ENCODE peak calls at places on chromosomes 11 and 22, in nine cellular contexts. V is kidney, O is psoas muscle, U is RWPE1, E is cardiac fibroblast, G is progenitor cell of endocrine pancreas, I is foreskin fibroblast, Y is A673, K is RWPE2. Z is an unnamed sample.
A peak's percentile ranks its signal among the peaks of the same experiment; 100 is the strongest.

GRCh38 chr11:123063396-123064267 is 1.7 kb upstream of the HSPA8 start:
- DNase-seq in E (peak; percentile 84), I (peak; percentile 75), V (no peak), G (no peak), O (peak; percentile 66), Y (peak; percentile 79), U (no peak), K (no peak), Z (no peak)

GRCh38 chr11:38814670-38815069 is 2216.6 kb upstream of the RAG2 start:
- DNase-seq in U (peak; percentile 76), Y (peak; percentile 86), V (no peak), I (no peak), K (no peak), O (no peak), G (no peak), E (peak; percentile 71), Z (no peak)

GRCh38 chr11:66967670-66968425 is 7.3 kb upstream of the C11orf86 start:
- DNase-seq in I (peak; percentile 96), Y (peak; percentile 60), G (no peak), O (no peak), E (peak; percentile 94), V (no peak), K (peak; percentile 78), U (peak; percentile 66), Z (no peak)

GRCh38 chr11:83272627-83273026 is 13.5 kb downstream of the CCDC90B start:
- DNase-seq in V (no peak), K (no peak), O (no peak), Y (no peak), G (no peak), I (peak; percentile 70), U (no peak), E (peak; percentile 75), Z (no peak)

GRCh38 chr22:19019679-19020032 is 83.6 kb upstream of the PRODH start:
- DNase-seq in O (no peak), I (no peak), K (no peak), E (no peak), U (no peak), V (peak; percentile 39), Y (no peak), G (no peak), Z (no peak)

GRCh38 chr11:123601136-123601535 is 53.3 kb downstream of the SCN3B start:
- DNase-seq in E (peak; percentile 61), O (no peak), K (no peak), I (peak; percentile 73), U (no peak), G (no peak), Y (peak; percentile 32), V (no peak), Z (no peak)

GRCh38 chr22:36470162-36470993 is 11.1 kb downstream of the TXN2 start:
- DNase-seq in V (peak; percentile 91), K (no peak), U (peak; percentile 46), G (peak; percentile 69), Y (peak; percentile 89), O (peak; percentile 89), I (peak; percentile 94), E (peak; percentile 92), Z (peak; percentile 86)

GRCh38 chr22:22802346-22802970 is 85.2 kb upstream of the IGLL5 start:
- DNase-seq in K (no peak), E (peak; percentile 3), U (no peak), I (no peak), G (no peak), V (no peak), O (no peak), Y (peak; percentile 19), Z (no peak)

GRCh38 chr11:72568861-72569260 is 105.4 kb downstream of the PDE2A start:
- DNase-seq in V (no peak), I (peak; percentile 75), E (peak; percentile 41), G (no peak), U (no peak), O (no peak), K (no peak), Y (no peak), Z (no peak)

GRCh38 chr11:4071828-4072421 is 22.7 kb upstream of the RRM1 start:
- DNase-seq in E (no peak), I (no peak), O (no peak), Y (no peak), G (no peak), K (no peak), U (no peak), V (no peak), Z (no peak)

GRCh38 chr11:98455500-98456186 is 565.1 kb upstream of the CNTN5 start:
- DNase-seq in U (no peak), G (no peak), V (no peak), Y (no peak), E (no peak), O (no peak), K (no peak), I (no peak), Z (no peak)
- TF ChIP-seq CTCF in U (no peak), G (peak; percentile 20), V (peak; percentile 4), Y (peak; percentile 14), E (no peak), O (no peak), K (no peak), I (no peak), Z (no peak)

GRCh38 chr22:37476389-37477329 is 9.5 kb downstream of the MFNG start:
- DNase-seq in E (no peak), O (no peak), K (no peak), Y (no peak), V (no peak), I (no peak), G (no peak), U (no peak), Z (no peak)
- TF ChIP-seq CTCF in E (no peak), O (no peak), K (no peak), Y (no peak), V (no peak), I (no peak), G (no peak), U (no peak), Z (no peak)

GRCh38 chr11:8531982-8532381 is 62.0 kb downstream of the STK33 start:
- DNase-seq in E (no peak), O (no peak), U (no peak), Y (no peak), K (no peak), V (no peak), G (no peak), I (no peak), Z (no peak)

GRCh38 chr11:8532475-8532874 is 61.6 kb downstream of the STK33 start:
- DNase-seq in G (no peak), I (no peak), E (no peak), K (no peak), Y (no peak), V (no peak), U (no peak), O (no peak), Z (no peak)

GRCh38 chr11:8531312-8531711 is 62.7 kb downstream of the STK33 start:
- DNase-seq in U (no peak), V (no peak), I (peak; percentile 3), O (no peak), K (no peak), G (no peak), E (no peak), Y (peak; percentile 43), Z (no peak)

GRCh38 chr11:8527939-8528338 is 66.1 kb downstream of the STK33 start:
- DNase-seq in Y (no peak), V (no peak), U (no peak), I (no peak), E (no peak), O (no peak), G (no peak), K (no peak), Z (no peak)

GRCh38 chr11:8533332-8533731 is 60.7 kb downstream of the STK33 start:
- DNase-seq in V (no peak), G (no peak), E (no peak), K (no peak), U (peak; percentile 63), Y (no peak), O (no peak), I (no peak), Z (no peak)
- TF ChIP-seq CTCF in V (no peak), G (no peak), E (no peak), K (peak; percentile 31), U (peak; percentile 30), Y (no peak), O (no peak), I (no peak), Z (no peak)

GRCh38 chr22:41050873-41051272 is 41.5 kb upstream of the EP300 start:
- DNase-seq in V (no peak), G (no peak), Y (no peak), E (no peak), I (peak; percentile 67), U (no peak), K (no peak), O (no peak), Z (no peak)
- TF ChIP-seq CTCF in V (no peak), G (no peak), Y (no peak), E (no peak), I (peak; percentile 25), U (no peak), K (no peak), O (no peak), Z (no peak)

GRCh38 chr11:26137651-26138050 is 194.3 kb upstream of the ANO3 start:
- DNase-seq in E (peak; percentile 49), G (no peak), O (no peak), V (no peak), U (no peak), I (peak; percentile 67), Y (no peak), K (no peak), Z (no peak)

GRCh38 chr11:26134053-26134452 is 197.9 kb upstream of the ANO3 start:
- DNase-seq in K (no peak), E (no peak), V (no peak), G (no peak), Y (no peak), U (no peak), I (no peak), O (no peak), Z (no peak)

GRCh38 chr11:26134481-26135355 is 197.2 kb upstream of the ANO3 start:
- DNase-seq in G (no peak), I (peak; percentile 68), U (peak; percentile 5), E (peak; percentile 54), K (no peak), Y (peak; percentile 23), V (no peak), O (no peak), Z (no peak)
- TF ChIP-seq CTCF in G (peak; percentile 37), I (peak; percentile 34), U (peak; percentile 25), E (peak; percentile 35), K (peak; percentile 57), Y (peak; percentile 41), V (peak; percentile 46), O (peak; percentile 18), Z (no peak)

DNA sequence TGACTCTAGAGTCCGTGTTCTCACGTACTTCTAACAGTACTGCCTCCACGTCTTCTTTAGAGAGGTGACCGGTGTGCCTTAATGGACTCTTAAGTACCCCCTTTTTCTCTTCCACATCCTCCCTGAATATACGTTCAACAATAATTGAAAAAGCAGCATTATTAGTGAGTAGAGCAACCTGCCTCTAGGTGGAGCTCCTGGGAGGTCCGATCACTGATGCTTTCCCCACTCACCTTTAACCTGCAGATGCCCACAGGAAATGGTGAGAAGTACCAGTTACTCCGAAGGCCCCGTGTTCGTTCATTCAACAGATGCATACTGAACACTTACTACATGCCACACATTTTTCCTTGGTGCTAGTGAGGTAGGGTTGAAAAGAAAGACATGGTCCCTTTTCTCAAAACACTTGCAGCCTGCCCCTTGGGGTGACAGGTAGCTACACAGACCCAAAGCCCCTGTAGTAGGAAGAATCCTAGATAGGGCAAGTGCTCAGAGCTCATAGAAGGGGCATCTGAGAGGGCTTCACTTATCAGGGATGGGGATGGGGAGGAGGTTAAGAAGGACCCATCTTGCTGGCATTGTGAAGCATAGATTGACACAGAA is 72.7 kb downstream of the FEZ1 start:
- DNase-seq in Y (no peak), K (no peak), I (peak; percentile 20), G (no peak), O (no peak), E (no peak), V (peak; percentile 3), U (no peak), Z (no peak)
- TF ChIP-seq CTCF in Y (peak; percentile 51), K (peak; percentile 42), I (peak; percentile 23), G (peak; percentile 59), O (peak; percentile 21), E (peak; percentile 28), V (no peak), U (peak; percentile 15), Z (peak; percentile 10)